ENCODE peak calls at places on chromosomes 3 and 15, in eight cellular contexts. I, L, F, T, Y, P, E and O are unnamed samples.

GRCh38 chr3:173103469-173103868 is 37.6 kb downstream of the SPATA16 start:
- DNase-seq in I (no peak), L (no peak), F (no peak), T (no peak), Y (no peak), P (no peak), E (no peak), O (no peak)

GRCh38 chr3:156762631-156763185 is 63.4 kb upstream of the LEKR1 start:
- DNase-seq in I (peak), L (no peak), F (peak), T (no peak), Y (no peak), P (peak), E (peak), O (no peak)

GRCh38 chr3:45337839-45338470 is 50.4 kb upstream of the LARS2 start:
- DNase-seq in I (no peak), L (no peak), F (no peak), T (no peak), Y (no peak), P (no peak), E (no peak), O (no peak)

GRCh38 chr15:81229596-81229995 is 32.9 kb downstream of the IL16 start:
- DNase-seq in I (no peak), L (no peak), F (no peak), T (no peak), Y (no peak), P (no peak), E (peak), O (no peak)

GRCh38 chr15:85333132-85333831 is 47.1 kb upstream of the AKAP13 start:
- DNase-seq in I (no peak), L (no peak), F (peak), T (no peak), Y (no peak), P (peak), E (no peak), O (no peak)

GRCh38 chr3:154304936-154305335 is 19.4 kb downstream of the DHX36 start:
- DNase-seq in I (no peak), L (no peak), F (no peak), T (no peak), Y (no peak), P (no peak), E (no peak), O (no peak)

GRCh38 chr3:126287536-126288181 is 69.5 kb downstream of the KLF15 start:
- DNase-seq in I (peak), L (peak), F (peak), T (no peak), Y (peak), P (peak), E (peak), O (peak)

GRCh38 chr15:80177151-80177550 is 24.4 kb downstream of the FAH start:
- DNase-seq in I (peak), L (no peak), F (no peak), T (no peak), Y (no peak), P (no peak), E (no peak), O (no peak)

GRCh38 chr15:61681676-61682075 is 378.6 kb downstream of the VPS13C start:
- DNase-seq in I (peak), L (no peak), F (no peak), T (no peak), Y (no peak), P (no peak), E (no peak), O (no peak)

GRCh38 chr3:141410861-141411771 is 42.8 kb downstream of the ZBTB38 start:
- DNase-seq in I (peak), L (no peak), F (peak), T (peak), Y (peak), P (peak), E (no peak), O (no peak)

DNA sequence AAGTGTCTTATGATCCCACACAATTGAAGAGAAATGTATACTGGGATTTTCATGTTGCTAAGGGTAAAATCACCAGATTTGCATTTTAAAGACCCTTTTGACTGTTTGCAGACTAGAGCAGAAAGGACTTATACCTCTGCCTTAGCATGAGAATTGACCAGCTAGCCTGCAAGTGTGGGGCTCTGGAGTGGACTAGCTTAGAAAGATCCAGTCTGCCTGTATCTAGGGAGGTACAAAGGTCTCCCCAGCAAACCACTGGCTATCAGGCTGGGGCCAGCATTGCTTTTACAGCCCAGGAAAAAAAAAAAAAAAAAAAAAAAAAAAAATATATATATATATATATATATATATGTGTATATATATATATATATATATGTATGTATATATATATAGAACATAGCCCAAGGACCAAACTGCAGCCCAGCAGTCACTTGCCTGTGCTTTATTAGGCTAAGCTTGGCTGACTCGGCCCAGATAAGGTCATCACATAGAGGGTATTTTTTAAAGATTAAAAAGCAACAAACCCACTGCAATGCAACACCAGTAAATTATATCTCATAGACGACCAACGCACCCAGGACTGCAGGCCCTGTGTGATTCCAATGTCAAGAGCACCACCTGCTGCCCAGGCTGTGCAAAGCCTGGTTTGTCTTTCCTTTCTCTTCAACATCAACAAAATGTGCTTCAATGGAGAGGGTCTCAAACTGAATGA is 63.7 kb downstream of the DCLK3 start:
- DNase-seq in I (peak), L (peak), F (peak), T (peak), Y (no peak), P (peak), E (no peak), O (peak)
- TF ChIP-seq CTCF in I (peak), L (peak), F (peak), T (peak), Y (peak), P (peak), E (peak), O (peak)

DNA sequence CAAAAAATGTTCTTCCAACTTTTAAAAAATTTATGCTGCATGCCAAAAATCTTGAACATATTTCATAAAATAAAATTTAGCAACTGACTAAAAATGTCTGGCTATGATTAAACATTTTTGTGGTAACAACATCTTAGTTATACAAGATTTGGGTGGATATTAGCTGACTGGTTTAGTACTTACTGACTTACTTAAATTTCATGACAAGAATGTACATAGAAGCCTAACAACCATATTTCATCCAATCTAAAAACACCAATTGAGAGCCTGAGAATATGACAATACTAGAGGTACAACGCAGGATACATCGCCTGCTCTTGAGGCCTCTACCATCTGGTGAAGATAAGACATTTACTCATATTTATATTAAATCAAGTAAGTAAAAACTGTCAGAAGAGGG is 34.6 kb downstream of the GNB4 start:
- DNase-seq in I (no peak), L (no peak), F (no peak), T (no peak), Y (no peak), P (peak), E (no peak), O (no peak)
- H3K27ac ChIP-seq in I (no peak), L (no peak), F (no peak), T (no peak), Y (no peak), P (no peak), E (no peak), O (no peak)

DNA sequence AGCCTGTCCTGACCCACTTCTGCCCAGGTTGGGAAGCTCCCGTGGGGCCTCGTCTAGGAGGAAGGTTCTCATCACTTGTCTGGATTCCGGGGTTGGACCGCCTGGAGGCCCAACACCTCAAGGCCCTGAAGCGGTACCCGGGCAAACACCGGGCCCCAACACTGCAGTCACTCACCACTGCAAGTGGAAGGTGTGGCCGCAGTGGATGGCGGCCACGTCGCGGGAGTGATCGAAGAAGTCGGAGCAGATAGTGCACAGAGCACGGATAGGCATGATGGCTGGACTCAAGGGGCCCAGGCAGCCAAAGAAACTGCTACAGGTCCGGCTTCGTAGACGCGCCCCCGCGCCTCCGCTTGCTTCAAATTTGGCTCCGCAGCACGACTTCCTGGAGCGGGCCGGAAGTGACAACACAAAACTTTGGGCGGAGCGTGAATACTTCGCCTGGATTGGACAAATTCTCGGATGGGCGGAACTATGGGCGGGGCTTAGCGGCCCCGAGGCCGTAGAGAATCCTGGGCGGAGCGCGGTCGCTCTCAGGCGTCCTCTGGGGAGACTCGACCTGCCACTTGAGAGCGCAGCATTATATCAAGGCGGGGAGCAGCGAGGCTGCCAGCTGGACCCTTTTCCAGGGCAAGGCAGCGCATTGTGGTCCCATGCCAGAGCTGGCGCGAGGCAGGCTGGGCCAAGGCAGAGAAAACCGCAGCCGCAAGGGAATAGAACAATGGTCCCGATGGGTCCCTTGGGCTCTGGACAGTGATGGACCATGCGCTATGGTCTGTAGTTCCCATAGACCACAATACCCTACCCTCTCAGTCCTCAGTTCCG is at the start of gene TRAIP:
- DNase-seq in I (peak), L (peak), F (peak), T (peak), Y (peak), P (peak), E (peak), O (peak)
- H3K4me3 ChIP-seq in I (peak), L (peak), F (peak), T (peak), Y (peak), P (peak), E (peak), O (peak)

GRCh38 chr3:9820543-9820942 is 10.5 kb downstream of the TTLL3 start:
- DNase-seq in I (no peak), L (no peak), F (no peak), T (no peak), Y (no peak), P (no peak), E (no peak), O (no peak)

GRCh38 chr3:9825461-9826040 is 15.5 kb downstream of the TTLL3 start:
- DNase-seq in I (no peak), L (no peak), F (no peak), T (no peak), Y (no peak), P (no peak), E (no peak), O (no peak)

GRCh38 chr3:9818666-9819335 is 8.7 kb downstream of the TTLL3 start:
- DNase-seq in I (no peak), L (no peak), F (no peak), T (no peak), Y (no peak), P (no peak), E (no peak), O (no peak)

GRCh38 chr3:9817437-9817836 is 7.4 kb downstream of the TTLL3 start:
- DNase-seq in I (peak), L (no peak), F (no peak), T (no peak), Y (no peak), P (no peak), E (no peak), O (no peak)

GRCh38 chr3:9820944-9821343 is 10.9 kb downstream of the TTLL3 start:
- DNase-seq in I (no peak), L (no peak), F (peak), T (no peak), Y (no peak), P (peak), E (no peak), O (no peak)
- TF ChIP-seq CTCF in I (peak), L (peak), F (peak), T (peak), Y (no peak), P (peak), E (no peak), O (peak)